ENCODE peak calls at places on chromosomes 6 and 20, in six cellular contexts. Y is Calu3, F is AG04450, S is AG10803, A is osteocyte, V is cardiac muscle cell. K is an unnamed sample.

GRCh38 chr6:57173056-57173885 is 1.1 kb downstream of the BAG2 start:
- DNase-seq in Y (peak), F (no peak), S (no peak), A (no peak), V (peak), K (peak)

GRCh38 chr20:46025376-46025783 is 3.6 kb upstream of the SLC12A5 start:
- DNase-seq in Y (no peak), F (no peak), S (no peak), A (no peak), V (no peak), K (no peak)

GRCh38 chr20:21548390-21549035 is 34.6 kb upstream of the NKX2-2 start:
- DNase-seq in Y (no peak), F (no peak), S (no peak), A (peak), V (no peak), K (no peak)

GRCh38 chr6:44041461-44042260 is 85.6 kb downstream of the MRPL14 start:
- DNase-seq in Y (peak), F (peak), S (peak), A (no peak), V (no peak), K (no peak)

GRCh38 chr20:23082846-23083552 is 3.1 kb downstream of the CD93 start:
- DNase-seq in Y (no peak), F (no peak), S (no peak), A (peak), V (peak), K (peak)

GRCh38 chr6:16759181-16759645 is 2.0 kb downstream of the ATXN1 start:
- DNase-seq in Y (peak), F (no peak), S (peak), A (no peak), V (peak), K (no peak)

GRCh38 chr20:57498425-57499400 is 26.2 kb downstream of the CTCFL start:
- DNase-seq in Y (peak), F (no peak), S (peak), A (no peak), V (peak), K (peak)

GRCh38 chr20:34396408-34396807 is 33.3 kb downstream of the ITCH start:
- DNase-seq in Y (no peak), F (no peak), S (no peak), A (no peak), V (no peak), K (peak)

GRCh38 chr6:157235600-157236039 is 87.7 kb downstream of the TMEM242 start:
- DNase-seq in Y (no peak), F (no peak), S (peak), A (no peak), V (peak), K (peak)

GRCh38 chr6:133715270-133715669 is 173.6 kb upstream of the TCF21 start:
- DNase-seq in Y (no peak), F (no peak), S (no peak), A (no peak), V (no peak), K (no peak)

GRCh38 chr6:169479783-169480495 is 221.9 kb downstream of the WDR27 start:
- DNase-seq in Y (no peak), F (no peak), S (no peak), A (no peak), V (no peak), K (no peak)

GRCh38 chr20:49043000-49043399 is 3.1 kb upstream of the CSE1L start:
- DNase-seq in Y (no peak), F (no peak), S (no peak), A (no peak), V (no peak), K (peak)

GRCh38 chr6:56036911-56037310 is 161.5 kb upstream of the BMP5 start:
- DNase-seq in Y (no peak), F (no peak), S (no peak), A (no peak), V (no peak), K (no peak)

GRCh38 chr6:167533851-167534250 is 209.0 kb downstream of the TTLL2 start:
- DNase-seq in Y (no peak), F (no peak), S (no peak), A (no peak), V (no peak), K (no peak)

GRCh38 chr20:18314786-18315406 is 26.6 kb downstream of the ZNF133 start:
- DNase-seq in Y (no peak), F (peak), S (peak), A (no peak), V (no peak), K (no peak)

GRCh38 chr6:76774750-76775396 is 688.4 kb downstream of the HTR1B start:
- DNase-seq in Y (no peak), F (no peak), S (no peak), A (no peak), V (peak), K (no peak)

GRCh38 chr20:58843128-58843556 is 7.6 kb downstream of the GNAS-AS1 start:
- DNase-seq in Y (no peak), F (no peak), S (no peak), A (no peak), V (no peak), K (no peak)

GRCh38 chr6:89145461-89145961 is 344 bp upstream of the PM20D2 start:
- DNase-seq in Y (no peak), F (no peak), S (no peak), A (no peak), V (no peak), K (no peak)

GRCh38 chr20:64146936-64147451 is 17.3 kb upstream of the MYT1 start:
- DNase-seq in Y (no peak), F (no peak), S (no peak), A (no peak), V (no peak), K (no peak)

GRCh38 chr20:43837856-43838702 is 76.6 kb upstream of the TOX2 start:
- DNase-seq in Y (no peak), F (no peak), S (no peak), A (peak), V (no peak), K (no peak)

GRCh38 chr20:41746635-41747034 is 128.5 kb upstream of the CHD6 start:
- DNase-seq in Y (no peak), F (no peak), S (no peak), A (peak), V (no peak), K (no peak)
- TF ChIP-seq CTCF in Y (peak), F (peak), S (peak), A (no peak), V (no peak), K (no peak)

DNA sequence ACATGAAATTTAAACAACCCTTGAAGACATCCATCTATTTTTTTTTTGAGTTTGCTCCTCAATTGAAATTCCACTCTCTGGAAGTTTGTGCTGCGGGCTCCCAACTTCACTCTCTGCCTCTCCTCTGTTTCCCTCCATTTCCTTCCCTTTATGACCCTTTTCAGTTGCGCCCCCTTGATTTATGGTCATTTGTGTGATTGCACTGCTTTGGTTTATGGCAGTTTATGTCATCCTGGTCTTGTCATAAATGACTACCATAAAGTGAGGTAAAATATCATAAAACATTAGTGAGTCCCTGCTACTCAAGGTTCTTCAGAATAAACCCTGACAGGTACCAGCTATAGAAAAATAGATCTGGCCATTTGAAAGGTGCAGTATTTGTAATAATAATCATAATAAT is 348.3 kb upstream of the ZFP64 start:
- DNase-seq in Y (no peak), F (no peak), S (no peak), A (no peak), V (no peak), K (no peak)
- TF ChIP-seq CTCF in Y (no peak), F (no peak), S (no peak), A (no peak), V (no peak), K (no peak)

GRCh38 chr6:153312633-153313032 is 181.6 kb upstream of the RGS17 start:
- DNase-seq in Y (peak), F (no peak), S (peak), A (no peak), V (peak), K (peak)
- TF ChIP-seq CTCF in Y (no peak), F (peak), S (peak), A (peak), V (peak), K (peak)

GRCh38 chr6:47428288-47428687 is 49.3 kb upstream of the CD2AP start:
- DNase-seq in Y (no peak), F (no peak), S (no peak), A (no peak), V (no peak), K (no peak)
- TF ChIP-seq CTCF in Y (no peak), F (no peak), S (no peak), A (no peak), V (no peak), K (no peak)

GRCh38 chr6:161922631-161923119 is 648.8 kb upstream of the AGPAT4 start:
- DNase-seq in Y (peak), F (peak), S (peak), A (no peak), V (peak), K (peak)
- TF ChIP-seq CTCF in Y (peak), F (no peak), S (peak), A (peak), V (peak), K (no peak)

GRCh38 chr6:31665501-31666336 is at the start of gene CSNK2B:
- DNase-seq in Y (peak), F (peak), S (peak), A (peak), V (peak), K (peak)
- TF ChIP-seq CTCF in Y (no peak), F (no peak), S (no peak), A (no peak), V (no peak), K (no peak)

DNA sequence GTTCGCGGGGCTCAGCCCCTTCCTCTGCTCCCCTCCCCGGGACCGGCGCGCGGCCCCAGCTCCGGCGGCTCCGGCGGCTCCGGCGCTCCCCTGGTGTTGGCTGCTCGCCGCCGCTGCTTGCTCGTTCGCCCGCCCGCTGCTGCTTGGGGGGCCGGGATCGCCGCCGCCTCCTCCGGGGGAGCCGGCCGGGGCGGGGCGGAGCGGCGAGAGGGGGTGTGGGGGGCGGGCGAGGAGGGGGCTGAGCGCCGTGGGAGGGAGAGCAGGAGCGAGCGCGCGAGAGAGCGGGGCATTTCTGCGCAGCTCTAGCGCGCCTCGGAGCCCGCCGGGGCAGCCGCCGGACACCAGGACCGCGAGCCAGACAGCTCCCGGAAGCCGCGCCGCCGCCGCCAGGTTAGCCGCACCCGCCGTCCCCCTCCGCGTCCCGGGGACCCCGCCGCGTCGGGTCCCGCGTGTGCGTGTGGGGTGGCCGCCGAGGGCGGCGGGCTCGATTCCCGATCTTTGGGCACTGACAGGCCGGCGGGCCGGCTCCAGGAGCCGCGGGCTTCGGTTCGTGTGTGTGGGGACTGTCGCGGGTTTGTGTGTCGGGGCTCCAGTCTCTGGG is 62.0 kb upstream of the EPB41L1 start:
- DNase-seq in Y (peak), F (no peak), S (no peak), A (no peak), V (peak), K (peak)
- TF ChIP-seq CTCF in Y (no peak), F (no peak), S (no peak), A (no peak), V (no peak), K (no peak)

GRCh38 chr20:35620818-35621559 is 5.4 kb downstream of the SPAG4 start:
- DNase-seq in Y (no peak), F (no peak), S (no peak), A (no peak), V (no peak), K (no peak)
- TF ChIP-seq CTCF in Y (no peak), F (no peak), S (no peak), A (no peak), V (no peak), K (no peak)

K was measured in thyroid gland.